ENCODE peak calls at places on chromosomes 3 and 15, in five cellular contexts. G is GM23248, P is left lobe of liver, E is amniotic epithelial cell, M is RPMI7951. K is an unnamed sample.

GRCh38 chr3:113516115-113516505 is 1.2 kb upstream of the SPICE1 start:
- DNase-seq in G (peak), P (no peak), E (no peak), M (peak), K (no peak)

GRCh38 chr3:55000546-55000945 is 72.7 kb upstream of the LRTM1 start:
- DNase-seq in G (peak), P (no peak), E (peak), M (peak), K (no peak)

GRCh38 chr15:66172339-66172980 is 81.1 kb downstream of the MEGF11 start:
- DNase-seq in G (no peak), P (no peak), E (no peak), M (no peak), K (peak)

GRCh38 chr3:64345351-64345750 is 120.1 kb upstream of the PRICKLE2 start:
- DNase-seq in G (peak), P (no peak), E (peak), M (peak), K (no peak)

GRCh38 chr3:29065211-29065785 is 215.6 kb upstream of the RBMS3 start:
- DNase-seq in G (peak), P (no peak), E (peak), M (peak), K (peak)

GRCh38 chr3:95246413-95246812 is 1183.6 kb downstream of the NSUN3 start:
- DNase-seq in G (no peak), P (no peak), E (no peak), M (no peak), K (no peak)

GRCh38 chr3:152786977-152787681 is 47.8 kb upstream of the P2RY1 start:
- DNase-seq in G (no peak), P (no peak), E (peak), M (no peak), K (no peak)

GRCh38 chr3:138118863-138119766 is 3.7 kb upstream of the DZIP1L start:
- DNase-seq in G (peak), P (peak), E (peak), M (peak), K (peak)

GRCh38 chr3:30282052-30282708 is 324.2 kb upstream of the TGFBR2 start:
- DNase-seq in G (peak), P (no peak), E (peak), M (peak), K (no peak)